ENCODE peak calls at places on chromosomes 3 and 15, in four cellular contexts. T is stomach, M is psoas muscle, Z is cardiac muscle cell. Q is an unnamed sample.

GRCh38 chr3:39279745-39280517 is at the start of gene CX3CR1:
- DNase-seq in T (no peak), M (peak), Z (no peak), Q (no peak)

GRCh38 chr3:64508140-64508539 is 179.7 kb downstream of the ADAMTS9 start:
- DNase-seq in T (no peak), M (no peak), Z (no peak), Q (no peak)

GRCh38 chr3:4722103-4722502 is 229.0 kb downstream of the ITPR1 start:
- DNase-seq in T (no peak), M (peak), Z (peak), Q (no peak)

GRCh38 chr3:157088506-157089454 is 71.2 kb downstream of the CCNL1 start:
- DNase-seq in T (peak), M (peak), Z (peak), Q (peak)

GRCh38 chr15:80977627-80978036 is 12.0 kb downstream of the MESD start:
- DNase-seq in T (peak), M (peak), Z (peak), Q (no peak)

GRCh38 chr3:188049890-188050530 is 103.9 kb upstream of the LPP start:
- DNase-seq in T (no peak), M (no peak), Z (no peak), Q (no peak)

GRCh38 chr3:100245146-100245545 is 15.6 kb upstream of the TBC1D23 start:
- DNase-seq in T (no peak), M (no peak), Z (peak), Q (no peak)

GRCh38 chr3:88307666-88308065 is 157.9 kb downstream of the C3orf38 start:
- DNase-seq in T (no peak), M (no peak), Z (no peak), Q (no peak)

GRCh38 chr3:121566773-121567172 is 976 bp upstream of the ARGFX start:
- DNase-seq in T (no peak), M (no peak), Z (no peak), Q (no peak)

GRCh38 chr3:97432914-97433313 is 331.6 kb upstream of the ARL6 start:
- DNase-seq in T (no peak), M (no peak), Z (no peak), Q (peak)

DNA sequence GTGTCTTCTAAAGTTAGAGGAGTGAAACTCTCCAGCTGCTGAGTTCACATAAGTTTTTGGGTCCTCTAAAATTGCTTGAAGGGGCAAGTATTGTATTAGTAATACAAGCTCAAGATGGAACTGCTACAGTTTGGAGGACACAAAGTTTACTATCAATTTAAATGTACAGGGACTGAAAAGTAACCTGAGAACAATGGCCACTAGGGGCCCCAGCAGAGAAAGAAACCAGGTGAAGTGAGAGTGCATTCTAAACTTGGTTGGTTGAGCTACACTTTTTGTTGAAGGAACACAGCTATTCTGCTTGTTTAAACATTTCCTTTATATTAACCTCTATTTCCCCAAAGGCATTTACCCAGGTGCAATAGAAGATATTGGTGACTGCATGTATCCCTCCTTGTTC is 755.5 kb downstream of the GBE1 start:
- DNase-seq in T (no peak), M (no peak), Z (no peak), Q (no peak)
- TF ChIP-seq CTCF in T (no peak), M (no peak), Z (no peak), Q (peak)

GRCh38 chr3:113535898-113536297 is 3.5 kb downstream of the SIDT1 start:
- DNase-seq in T (no peak), M (no peak), Z (no peak), Q (no peak)
- H3K4me3 ChIP-seq in T (no peak), M (no peak), Z (no peak), Q (no peak)

GRCh38 chr3:142902356-142902755 is 13.5 kb upstream of the PCOLCE2 start:
- DNase-seq in T (no peak), M (no peak), Z (no peak), Q (no peak)
- TF ChIP-seq CTCF in T (no peak), M (no peak), Z (no peak), Q (no peak)

DNA sequence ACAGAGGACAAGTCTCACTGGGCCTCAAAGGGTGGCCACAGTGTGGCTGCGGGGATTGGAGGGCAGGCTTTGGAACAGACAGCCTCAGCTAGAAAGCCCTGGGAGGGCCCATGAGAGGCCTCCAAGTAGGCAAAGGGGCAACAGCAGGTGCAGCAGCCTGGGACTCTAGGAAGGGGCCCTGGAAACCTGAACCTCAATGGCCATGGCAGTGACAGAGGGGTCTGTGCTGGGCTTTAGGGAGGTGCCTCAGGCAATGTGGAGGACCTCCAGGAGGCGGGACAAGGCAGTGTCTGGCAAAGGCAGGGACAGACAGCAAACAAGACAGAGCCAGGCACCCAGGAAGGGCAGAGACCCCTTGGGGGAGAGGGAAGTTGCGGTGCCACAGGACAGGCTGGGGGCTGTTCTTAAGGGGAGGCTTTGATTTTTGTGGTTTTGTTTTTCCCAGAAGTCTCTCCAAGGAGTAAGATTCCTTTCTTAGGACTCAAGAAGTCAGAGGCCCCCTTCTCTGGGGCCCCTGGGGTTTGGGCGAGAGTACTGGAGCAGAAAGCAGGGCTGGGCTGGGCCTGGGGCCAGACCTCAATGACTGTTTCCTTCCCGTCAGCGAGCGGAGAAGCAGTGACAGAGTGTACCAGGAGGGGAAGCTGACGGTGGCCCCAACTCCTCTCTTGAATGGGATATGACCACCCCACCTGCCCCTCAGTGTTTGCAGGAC is 9.7 kb downstream of the STOML1 start:
- DNase-seq in T (peak), M (peak), Z (peak), Q (no peak)
- H3K4me3 ChIP-seq in T (peak), M (peak), Z (no peak), Q (no peak)

GRCh38 chr3:128307029-128307633 is 153.8 kb downstream of the EEFSEC start:
- DNase-seq in T (no peak), M (no peak), Z (peak), Q (no peak)
- TF ChIP-seq CTCF in T (no peak), M (peak), Z (no peak), Q (peak)

GRCh38 chr15:26879770-26880169 is 12.9 kb downstream of the GABRA5 start:
- DNase-seq in T (no peak), M (no peak), Z (no peak), Q (no peak)
- H3K4me3 ChIP-seq in T (no peak), M (no peak), Z (no peak), Q (no peak)

GRCh38 chr3:89562373-89562772 is 455.0 kb downstream of the EPHA3 start:
- DNase-seq in T (no peak), M (no peak), Z (no peak), Q (no peak)
- TF ChIP-seq CTCF in T (no peak), M (no peak), Z (no peak), Q (peak)

GRCh38 chr15:40103124-40103858 is 5.4 kb downstream of the BMF start:
- DNase-seq in T (peak), M (peak), Z (peak), Q (peak)
- H3K4me3 ChIP-seq in T (no peak), M (peak), Z (peak), Q (peak)